ENCODE peak calls at places on chromosomes 13 and 19, in ten cellular contexts. P, O, L, I, F, X, D, U, Y and C are unnamed samples.

GRCh38 chr19:48480476-48481190 is 11.5 kb downstream of the CYTH2 start:
- DNase-seq in D (peak; percentile 55), X (no peak), P (no peak), Y (peak; percentile 61), F (no peak), U (peak; percentile 46), I (no peak), O (no peak), L (peak; percentile 52), C (no peak)

GRCh38 chr13:40564342-40564997 is 102.0 kb downstream of the FOXO1 start:
- DNase-seq in Y (no peak), P (no peak), O (no peak), D (no peak), F (no peak), L (no peak), X (no peak), I (no peak), U (peak; percentile 23), C (no peak)

GRCh38 chr19:33734913-33735312 is 61.8 kb upstream of the KCTD15 start:
- DNase-seq in X (no peak), U (peak; percentile 21), P (peak; percentile 36), L (no peak), D (no peak), Y (no peak), I (no peak), O (no peak), F (no peak), C (no peak)

GRCh38 chr19:771332-771785 is 20.4 kb downstream of the MISP start:
- DNase-seq in X (no peak), D (no peak), I (no peak), U (no peak), O (no peak), L (no peak), P (no peak), Y (no peak), F (peak; percentile 43), C (no peak)

GRCh38 chr19:17448190-17448967 is at the start of gene TMEM221:
- DNase-seq in Y (peak; percentile 74), P (no peak), F (no peak), U (peak; percentile 50), L (peak; percentile 76), O (peak; percentile 81), D (peak; percentile 54), I (peak; percentile 76), X (peak; percentile 16), C (no peak)

GRCh38 chr13:105908581-105908980 is 626.9 kb downstream of the EFNB2 start:
- DNase-seq in Y (no peak), P (no peak), O (no peak), F (no peak), U (no peak), I (no peak), L (no peak), D (no peak), X (no peak), C (no peak)

GRCh38 chr13:51520524-51520923 is 63.7 kb upstream of the WDFY2 start:
- DNase-seq in P (peak; percentile 60), U (peak; percentile 25), I (no peak), L (no peak), Y (no peak), F (peak; percentile 80), D (no peak), X (no peak), O (no peak), C (no peak)

GRCh38 chr19:44512326-44513298 is 12.3 kb upstream of the ZNF180 start:
- DNase-seq in Y (no peak), I (no peak), P (no peak), F (peak; percentile 58), U (no peak), X (no peak), L (no peak), O (no peak), D (peak; percentile 74), C (no peak)

GRCh38 chr19:10583021-10583776 is 3.9 kb downstream of the AP1M2 start:
- DNase-seq in Y (no peak), D (peak; percentile 63), F (no peak), P (no peak), L (no peak), I (peak; percentile 73), U (no peak), O (no peak), X (no peak), C (no peak)

DNA sequence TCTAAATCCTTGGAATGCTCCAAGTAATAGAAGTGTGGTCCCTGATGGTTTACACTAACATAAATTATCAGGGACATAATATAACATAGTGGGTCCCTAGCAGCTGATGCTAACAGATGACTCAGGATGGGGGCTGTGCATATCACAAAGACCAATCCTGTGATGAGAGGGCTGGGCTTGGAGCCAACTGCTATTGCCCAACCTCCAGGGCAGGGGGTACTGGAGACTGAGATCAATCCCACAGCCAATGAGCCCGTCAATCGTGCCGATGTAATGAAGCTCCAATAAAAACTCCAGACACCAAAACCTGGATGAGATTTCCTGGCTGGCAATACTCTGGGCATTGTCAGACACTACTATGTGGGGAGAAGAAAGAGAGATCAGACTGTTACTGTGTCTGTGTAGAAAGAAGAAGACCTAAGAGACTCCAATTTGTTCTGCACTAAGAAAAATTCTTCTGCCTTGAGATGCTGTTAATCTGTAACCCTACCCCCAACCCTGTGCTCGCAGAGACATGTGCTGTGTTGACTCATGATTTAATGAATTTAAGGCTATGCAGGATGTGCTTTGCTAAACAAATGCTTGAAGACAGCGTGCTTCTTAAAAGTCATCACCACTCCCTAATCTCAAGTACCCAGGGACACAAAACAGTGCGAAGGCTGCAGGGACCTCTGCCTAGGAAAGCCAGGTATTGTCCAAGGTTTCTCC is 33.4 kb downstream of the ABCC4 start:
- DNase-seq in X (no peak), Y (no peak), F (peak; percentile 96), D (no peak), U (no peak), O (peak; percentile 73), P (peak; percentile 61), L (no peak), I (no peak), C (no peak)
- H3K27ac ChIP-seq in X (no peak overlapping the region), Y (no peak overlapping the region), F (peak overlapping the region; percentile 95), D (no peak overlapping the region), U (no peak overlapping the region), O (peak overlapping the region; percentile 79), P (peak overlapping the region; percentile 94), L (no peak overlapping the region), I (no peak overlapping the region), C (no peak overlapping the region)

GRCh38 chr13:44854264-44855060 is 134.8 kb downstream of the NUFIP1 start:
- DNase-seq in U (peak; percentile 82), X (no peak), Y (no peak), L (no peak), P (peak; percentile 94), I (no peak), F (peak; percentile 11), D (no peak), O (no peak), C (no peak)
- TF ChIP-seq POLR2A in U (peak; percentile 68), X (no peak), Y (no peak), L (no peak), P (no peak), I (no peak), F (no peak), D (no peak), O (no peak), C (no peak)

DNA sequence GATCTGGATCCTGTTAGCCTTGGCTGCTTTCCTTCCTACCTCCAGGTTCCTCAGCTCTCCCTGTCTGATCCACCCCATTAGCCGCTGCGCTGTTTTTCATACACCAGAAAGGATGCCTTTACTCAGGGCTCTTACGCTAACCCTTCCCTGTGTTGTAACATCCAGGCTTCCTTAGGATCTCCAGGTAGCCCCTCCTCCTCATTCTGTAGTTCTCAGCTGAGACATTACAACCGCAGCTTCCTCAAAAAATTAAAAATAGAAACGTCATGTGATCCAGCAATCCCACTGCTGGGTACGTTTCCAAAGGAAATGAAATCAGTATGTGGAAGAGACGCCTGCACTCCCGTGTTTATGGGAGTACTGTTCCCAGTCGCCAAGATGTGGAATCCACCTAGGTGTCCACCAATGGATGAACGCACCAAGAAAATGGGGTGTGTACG is 18.4 kb upstream of the MYADM start:
- DNase-seq in D (no peak), U (no peak), F (peak; percentile 23), X (no peak), P (no peak), L (no peak), O (no peak), Y (no peak), I (no peak), C (no peak)
- H3K27ac ChIP-seq in D (no peak overlapping the region), U (no peak overlapping the region), F (no peak overlapping the region), X (no peak overlapping the region), P (no peak overlapping the region), L (peak overlapping the region; percentile 52), O (no peak overlapping the region), Y (no peak overlapping the region), I (no peak overlapping the region), C (peak overlapping the region; percentile 41)

GRCh38 chr13:36347826-36348225 is 1.6 kb upstream of the SPART start:
- DNase-seq in U (no peak), I (no peak), X (no peak), L (no peak), D (no peak), O (no peak), Y (no peak), F (no peak), P (no peak), C (no peak)

GRCh38 chr13:36344173-36344572 is 2.0 kb downstream of the SPART start:
- DNase-seq in O (no peak), F (peak; percentile 70), I (no peak), X (no peak), Y (peak; percentile 38), L (no peak), U (no peak), P (no peak), D (no peak), C (no peak)

GRCh38 chr13:36345438-36346221 is 564 bp downstream of the SPART start:
- DNase-seq in O (peak; percentile 92), L (peak; percentile 77), X (peak; percentile 72), I (peak; percentile 94), F (peak; percentile 92), U (peak; percentile 60), Y (peak; percentile 75), P (peak; percentile 61), D (peak; percentile 91), C (peak; percentile 88)

GRCh38 chr13:36344886-36345437 is 1.2 kb downstream of the SPART start:
- DNase-seq in L (no peak), X (no peak), O (no peak), Y (peak; percentile 18), D (peak; percentile 46), P (peak; percentile 30), U (no peak), F (no peak), I (peak; percentile 59), C (no peak)

DNA sequence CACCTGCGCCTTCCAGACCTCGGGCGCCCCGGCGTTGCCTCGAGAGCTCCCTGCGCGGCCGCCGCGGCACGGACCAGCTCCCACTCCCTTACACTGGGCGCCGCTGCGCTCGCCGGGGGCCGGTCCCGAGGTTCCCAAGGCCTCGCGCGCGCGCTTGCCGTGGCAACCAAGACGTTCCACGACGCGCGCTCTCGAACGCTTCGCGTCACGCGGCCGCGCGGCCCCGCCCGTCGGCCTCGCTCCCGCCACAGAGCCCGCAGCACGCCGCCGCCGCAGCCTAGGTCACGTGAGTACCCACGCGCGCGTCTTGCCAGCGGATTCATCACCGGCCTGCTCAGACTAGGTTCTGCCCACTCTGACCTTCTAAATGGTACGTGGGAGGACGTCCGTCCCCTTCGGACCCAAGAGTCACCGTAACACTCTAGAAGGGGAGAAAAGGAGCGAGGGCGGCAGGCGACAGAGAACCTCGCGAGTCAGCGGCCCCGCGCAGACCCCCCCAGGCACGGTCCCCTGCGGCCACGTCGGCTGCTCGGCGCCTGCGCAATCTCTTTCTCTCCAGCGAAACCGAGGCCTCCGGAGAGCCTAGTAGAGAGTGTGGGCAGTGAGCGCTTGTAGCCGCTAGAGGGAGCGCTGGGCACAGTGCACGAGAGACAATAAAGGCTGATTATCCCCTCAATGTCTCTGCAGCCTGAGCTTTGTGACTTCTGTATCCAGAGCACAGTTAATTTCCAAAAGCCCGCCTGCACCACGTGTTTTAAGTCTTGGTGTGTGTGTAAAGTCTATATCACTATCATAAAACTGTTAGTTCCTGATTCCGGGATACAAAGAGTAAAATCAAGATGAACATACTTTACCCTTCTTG is at the start of gene SPART:
- DNase-seq in P (peak; percentile 95), I (peak; percentile 98), O (peak; percentile 97), X (peak; percentile 92), L (peak; percentile 96), U (peak; percentile 93), Y (peak; percentile 93), F (peak; percentile 88), D (peak; percentile 97), C (peak; percentile 95)
- TF ChIP-seq POLR2A in P (peak; percentile 65), I (peak; percentile 87), O (peak; percentile 22), X (peak; percentile 85), L (peak; percentile 87), U (peak; percentile 56), Y (peak; percentile 85), F (peak; percentile 66), D (peak; percentile 73), C (peak; percentile 77)